ENCODE peak calls at places on chromosomes 1 and 21, in nine cellular contexts. F is stimulated activated CD8-positive, alpha-beta memory T cell treated with anti-CD3 and anti-CD28 coated beads, Interleukin-12 subunit alpha, Interleukin-12 subunit beta, amount 100 ng/mL, for 4 hours; G is endothelial cell; M is GM13976; K is GM20000; N is KG1; C is activated naive CD4-positive, alpha-beta T cell; U is activated T-cell treated with anti-CD3 and anti-CD28 coated beads for 24 hours; A is mesothelial cell of epicardium. V is an unnamed sample.

GRCh38 chr1:204353213-204353910 is 6.4 kb downstream of the PLEKHA6 start:
- DNase-seq in F (no peak), G (no peak), M (no peak), K (no peak), N (no peak), C (no peak), U (no peak), A (no peak), V (no peak)

GRCh38 chr1:178664278-178664677 is 60.8 kb upstream of the RALGPS2 start:
- DNase-seq in F (no peak), G (no peak), M (no peak), K (peak; percentile 20), N (no peak), C (no peak), U (no peak), A (no peak), V (no peak)

GRCh38 chr1:38991638-38992449 is 768 bp downstream of the AKIRIN1 start:
- DNase-seq in F (peak; percentile 6), G (peak; percentile 49), M (no peak), K (peak; percentile 13), N (no peak), C (no peak), U (no peak), A (peak; percentile 56), V (peak; percentile 57)

GRCh38 chr1:221576268-221576667 is 165.6 kb downstream of the DUSP10 start:
- DNase-seq in F (no peak), G (no peak), M (no peak), K (no peak), N (no peak), C (no peak), U (no peak), A (no peak), V (no peak)

GRCh38 chr1:27306892-27307850 is 14.8 kb upstream of the TMEM222 start:
- DNase-seq in F (no peak), G (peak; percentile 48), M (no peak), K (no peak), N (no peak), C (no peak), U (no peak), A (no peak), V (no peak)

GRCh38 chr1:12056331-12056841 is 6.7 kb upstream of the TNFRSF8 start:
- DNase-seq in F (no peak), G (no peak), M (no peak), K (no peak), N (no peak), C (no peak), U (no peak), A (no peak), V (no peak)

GRCh38 chr1:235908742-235909520 is 42.2 kb upstream of the LYST start:
- DNase-seq in F (no peak), G (no peak), M (no peak), K (no peak), N (no peak), C (no peak), U (no peak), A (no peak), V (no peak)

GRCh38 chr21:44892536-44893277 is 19.2 kb upstream of the PTTG1IP start:
- DNase-seq in F (peak; percentile 63), G (peak; percentile 80), M (peak; percentile 86), K (peak; percentile 84), N (peak; percentile 39), C (peak; percentile 70), U (peak; percentile 72), A (peak; percentile 75), V (peak; percentile 85)

GRCh38 chr1:33442141-33442540 is 11.2 kb upstream of the PHC2 start:
- DNase-seq in F (no peak), G (no peak), M (no peak), K (no peak), N (no peak), C (no peak), U (no peak), A (no peak), V (no peak)

GRCh38 chr1:95287078-95287477 is 53.1 kb downstream of the RWDD3 start:
- DNase-seq in F (no peak), G (no peak), M (no peak), K (no peak), N (no peak), C (no peak), U (no peak), A (no peak), V (no peak)

GRCh38 chr1:211876849-211877248 is 46.3 kb upstream of the LPGAT1 start:
- DNase-seq in F (no peak), G (no peak), M (no peak), K (no peak), N (no peak), C (no peak), U (no peak), A (no peak), V (no peak)

GRCh38 chr1:24991242-24992037 is 61.4 kb upstream of the RUNX3 start:
- DNase-seq in F (no peak), G (no peak), M (no peak), K (no peak), N (no peak), C (no peak), U (no peak), A (no peak), V (no peak)

GRCh38 chr1:54331091-54331772 is 75.0 kb downstream of the SSBP3 start:
- DNase-seq in F (no peak), G (no peak), M (no peak), K (no peak), N (no peak), C (no peak), U (no peak), A (no peak), V (no peak)

GRCh38 chr21:15781986-15782385 is 52.2 kb downstream of the USP25 start:
- DNase-seq in F (no peak), G (no peak), M (no peak), K (no peak), N (no peak), C (no peak), U (no peak), A (no peak), V (peak; percentile 24)

GRCh38 chr1:221824025-221824424 is 82.1 kb upstream of the DUSP10 start:
- DNase-seq in F (no peak), G (no peak), M (no peak), K (no peak), N (no peak), C (no peak), U (no peak), A (no peak), V (no peak)

GRCh38 chr21:32457360-32457840 is 44.9 kb downstream of the EVA1C start:
- DNase-seq in F (no peak), G (no peak), M (no peak), K (no peak), N (no peak), C (no peak), U (no peak), A (no peak), V (peak; percentile 58)

GRCh38 chr1:24021403-24022266 is 41.5 kb upstream of the SRSF10 start:
- DNase-seq in F (no peak), G (no peak), M (no peak), K (no peak), N (no peak), C (no peak), U (no peak), A (no peak), V (peak; percentile 54)

GRCh38 chr1:205306929-205307566 is 14.5 kb downstream of the NUAK2 start:
- DNase-seq in F (no peak), G (no peak), M (no peak), K (no peak), N (no peak), C (no peak), U (no peak), A (no peak), V (no peak)

GRCh38 chr1:218969021-218969420 is 204.7 kb upstream of the LYPLAL1 start:
- DNase-seq in F (no peak), G (no peak), M (no peak), K (no peak), N (no peak), C (no peak), U (no peak), A (no peak), V (no peak)